ENCODE peak calls at places on chromosomes 11 and 22, in four cellular contexts. One of them, this sample, is unnamed.
A peak's percentile ranks its signal among the peaks of the same experiment; 100 is the strongest.

GRCh38 chr11:74671520-74672196 is 59.6 kb downstream of the CHRDL2 start:
- DNase-seq in K562: no peak
- DNase-seq in HepG2: no peak
- DNase-seq in GM12878: no peak
- DNase-seq in this sample: no peak

GRCh38 chr11:10349806-10350205 is 44.9 kb downstream of the ADM start:
- DNase-seq in K562: no peak
- DNase-seq in HepG2: no peak
- DNase-seq in GM12878: no peak
- DNase-seq in this sample: no peak

GRCh38 chr11:94653561-94653960 is 86.4 kb downstream of the PIWIL4 start:
- DNase-seq in K562: no peak
- DNase-seq in HepG2: no peak
- DNase-seq in GM12878: no peak
- DNase-seq in this sample: no peak

GRCh38 chr22:30928401-30928800 is 40.2 kb downstream of the MORC2 start:
- DNase-seq in K562: no peak
- DNase-seq in HepG2: no peak
- DNase-seq in GM12878: no peak
- DNase-seq in this sample: no peak

GRCh38 chr11:58864335-58864734 is 19.8 kb upstream of the GLYATL2 start:
- DNase-seq in K562: no peak
- DNase-seq in HepG2: no peak
- DNase-seq in GM12878: no peak
- DNase-seq in this sample: no peak

GRCh38 chr22:46381731-46382130 is 46.2 kb downstream of the TRMU start:
- DNase-seq in K562: no peak
- DNase-seq in HepG2: no peak
- DNase-seq in GM12878: no peak
- DNase-seq in this sample: no peak

GRCh38 chr22:50729391-50730012 is 8.5 kb upstream of the ACR start:
- DNase-seq in K562: no peak
- DNase-seq in HepG2: no peak
- DNase-seq in GM12878: no peak
- DNase-seq in this sample: no peak

GRCh38 chr11:33389635-33390034 is 132.5 kb downstream of the HIPK3 start:
- DNase-seq in K562: no peak
- DNase-seq in HepG2: no peak
- DNase-seq in GM12878: peak; percentile 45
- DNase-seq in this sample: no peak

GRCh38 chr11:104487035-104487775 is 323.3 kb upstream of the PDGFD start:
- DNase-seq in K562: no peak
- DNase-seq in HepG2: no peak
- DNase-seq in GM12878: no peak
- DNase-seq in this sample: no peak

GRCh38 chr22:37269930-37270678 is 12.2 kb upstream of the CYTH4 start:
- DNase-seq in K562: no peak
- DNase-seq in HepG2: no peak
- DNase-seq in GM12878: no peak
- DNase-seq in this sample: no peak

GRCh38 chr11:126484266-126484665 is 128.8 kb downstream of the ST3GAL4 start:
- DNase-seq in K562: no peak
- DNase-seq in HepG2: peak; percentile 11
- DNase-seq in GM12878: no peak
- DNase-seq in this sample: no peak
- TF ChIP-seq SP1 in K562: no peak
- TF ChIP-seq SP1 in HepG2: no peak
- TF ChIP-seq SP1 in GM12878: no peak
- TF ChIP-seq SP1 in this sample: no peak

GRCh38 chr22:48756146-48757111 is 1071.2 kb downstream of the BRD1 start:
- DNase-seq in K562: no peak
- DNase-seq in HepG2: no peak
- DNase-seq in GM12878: no peak
- DNase-seq in this sample: no peak
- TF ChIP-seq FOXK2 in K562: no peak
- TF ChIP-seq FOXK2 in HepG2: no peak
- TF ChIP-seq FOXK2 in GM12878: no peak
- TF ChIP-seq FOXK2 in this sample: no peak

DNA sequence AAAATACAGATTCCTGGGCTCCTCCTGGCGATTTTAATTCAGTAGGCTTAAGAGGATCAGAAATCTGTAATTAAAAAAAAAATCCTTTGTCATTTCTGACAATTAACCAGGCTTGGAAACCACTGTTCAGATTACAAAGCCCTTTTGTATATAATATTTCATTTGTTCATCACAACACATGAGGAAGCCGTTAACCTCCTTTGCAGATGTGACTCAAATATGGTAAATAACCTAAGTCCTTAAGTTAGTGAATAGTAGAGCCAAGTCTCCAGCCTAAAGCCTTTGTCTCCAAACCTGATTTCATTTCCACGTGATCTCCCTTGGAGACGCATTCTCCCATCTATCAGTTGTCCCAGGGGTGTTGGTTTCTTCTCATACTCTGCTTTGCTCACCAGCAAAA is 67.6 kb downstream of the UBASH3B start:
- DNase-seq in K562: no peak
- DNase-seq in HepG2: no peak
- DNase-seq in GM12878: no peak
- DNase-seq in this sample: no peak
- TF ChIP-seq SP1 in K562: no peak
- TF ChIP-seq SP1 in HepG2: no peak
- TF ChIP-seq SP1 in GM12878: no peak
- TF ChIP-seq SP1 in this sample: no peak

DNA sequence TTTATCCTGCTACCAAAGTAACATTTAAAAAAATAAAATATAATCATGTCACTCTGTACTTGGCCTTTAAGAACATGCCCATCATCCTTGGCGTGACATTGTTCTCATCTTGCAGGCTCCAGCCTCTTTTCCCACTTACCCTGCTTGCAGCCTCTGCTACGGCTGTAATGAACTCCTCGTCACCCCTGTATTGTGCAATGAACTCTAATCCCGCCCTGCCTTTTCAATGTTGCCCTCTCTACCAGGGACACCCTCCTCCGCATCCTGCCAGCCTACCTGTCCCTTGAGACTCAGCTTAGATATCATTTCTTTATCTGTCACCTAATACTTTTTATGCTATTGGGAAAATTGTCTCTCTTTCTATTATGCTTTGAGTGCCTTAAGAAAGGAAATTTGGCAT is 12.6 kb upstream of the MMP20 start:
- DNase-seq in K562: no peak
- DNase-seq in HepG2: no peak
- DNase-seq in GM12878: no peak
- DNase-seq in this sample: no peak
- TF ChIP-seq FOXK2 in K562: no peak
- TF ChIP-seq FOXK2 in HepG2: no peak
- TF ChIP-seq FOXK2 in GM12878: no peak
- TF ChIP-seq FOXK2 in this sample: no peak

GRCh38 chr11:32032478-32032877 is 58.4 kb upstream of the RCN1 start:
- DNase-seq in K562: no peak
- DNase-seq in HepG2: no peak
- DNase-seq in GM12878: peak; percentile 41
- DNase-seq in this sample: no peak

GRCh38 chr11:32033067-32033466 is 57.8 kb upstream of the RCN1 start:
- DNase-seq in K562: no peak
- DNase-seq in HepG2: no peak
- DNase-seq in GM12878: no peak
- DNase-seq in this sample: no peak

GRCh38 chr11:32034680-32035079 is 56.2 kb upstream of the RCN1 start:
- DNase-seq in K562: no peak
- DNase-seq in HepG2: no peak
- DNase-seq in GM12878: no peak
- DNase-seq in this sample: no peak

GRCh38 chr11:32033491-32033890 is 57.4 kb upstream of the RCN1 start:
- DNase-seq in K562: no peak
- DNase-seq in HepG2: no peak
- DNase-seq in GM12878: no peak
- DNase-seq in this sample: no peak

GRCh38 chr11:32034149-32034548 is 56.7 kb upstream of the RCN1 start:
- DNase-seq in K562: no peak
- DNase-seq in HepG2: no peak
- DNase-seq in GM12878: no peak
- DNase-seq in this sample: no peak
- TF ChIP-seq SP1 in K562: no peak
- TF ChIP-seq SP1 in HepG2: no peak
- TF ChIP-seq SP1 in GM12878: no peak
- TF ChIP-seq SP1 in this sample: no peak